ENCODE peak calls at places on chromosomes 7 and 10, in four cellular contexts. S is GM12865, Q is bronchial epithelial cell, V is epithelial cell of proximal tubule. F is an unnamed sample.

GRCh38 chr7:98548981-98549380 is 68.1 kb upstream of the NPTX2 start:
- DNase-seq in Q (no peak), S (no peak), V (no peak), F (no peak)

GRCh38 chr7:5766321-5766761 is 15.1 kb downstream of the RNF216 start:
- DNase-seq in Q (peak), S (no peak), V (no peak), F (no peak)

GRCh38 chr7:8442814-8443304 is 9.4 kb downstream of the NXPH1 start:
- DNase-seq in S (peak), V (no peak), Q (peak), F (no peak)

GRCh38 chr10:16843252-16843870 is 26.1 kb upstream of the RSU1 start:
- DNase-seq in Q (peak), S (peak), V (peak), F (peak)

GRCh38 chr10:72954230-72954595 is 393 bp downstream of the PLA2G12B start:
- DNase-seq in V (no peak), Q (no peak), S (no peak), F (no peak)

GRCh38 chr10:15122477-15123030 is 25.4 kb downstream of the RPP38 start:
- DNase-seq in V (no peak), S (peak), Q (no peak), F (no peak)

GRCh38 chr10:79241990-79242619 is 105.2 kb upstream of the PPIF start:
- DNase-seq in Q (peak), S (peak), V (no peak), F (peak)

GRCh38 chr10:90968448-90969086 is 47.7 kb upstream of the ANKRD1 start:
- DNase-seq in Q (no peak), V (peak), S (no peak), F (no peak)

GRCh38 chr7:101241015-101241363 is 3.4 kb upstream of the CLDN15 start:
- DNase-seq in V (no peak), S (no peak), Q (no peak), F (no peak)

GRCh38 chr10:52609071-52609470 is 163.5 kb downstream of the MBL2 start:
- DNase-seq in V (no peak), Q (no peak), S (no peak), F (no peak)

GRCh38 chr7:78081888-78082287 is 283.3 kb downstream of the PHTF2 start:
- DNase-seq in Q (no peak), V (no peak), S (peak), F (no peak)

GRCh38 chr7:64463636-64464375 is 99.1 kb downstream of the ZNF680 start:
- DNase-seq in Q (peak), S (peak), V (peak), F (no peak)

GRCh38 chr10:77283326-77283725 is 354.3 kb downstream of the KCNMA1 start:
- DNase-seq in S (no peak), V (no peak), Q (no peak), F (no peak)

GRCh38 chr7:129166745-129167144 is 21.7 kb upstream of the SMO start:
- DNase-seq in V (no peak), S (peak), Q (peak), F (no peak)

GRCh38 chr10:29646238-29646902 is 11.6 kb upstream of the SVIL start:
- DNase-seq in Q (peak), V (no peak), S (no peak), F (no peak)

GRCh38 chr10:13100349-13101294 is 659 bp downstream of the OPTN start:
- DNase-seq in V (peak), S (peak), Q (peak), F (no peak)

GRCh38 chr10:120172371-120172770 is 279.8 kb downstream of the SEC23IP start:
- DNase-seq in Q (no peak), S (no peak), V (peak), F (no peak)

GRCh38 chr7:30934732-30935568 is 23.3 kb downstream of the AQP1 start:
- DNase-seq in Q (no peak), V (no peak), S (no peak), F (no peak)

GRCh38 chr10:109956454-109957091 is 33.3 kb upstream of the XPNPEP1 start:
- DNase-seq in V (no peak), Q (peak), S (peak), F (peak)

GRCh38 chr7:30019960-30020359 is 6.5 kb downstream of the FKBP14 start:
- DNase-seq in V (no peak), S (no peak), Q (peak), F (no peak)

GRCh38 chr7:30226593-30227268 is 57.7 kb upstream of the ZNRF2 start:
- DNase-seq in V (no peak), Q (peak), S (no peak), F (no peak)

GRCh38 chr7:74083117-74083876 is at the start of gene LIMK1:
- DNase-seq in Q (peak), V (no peak), S (peak), F (peak)

GRCh38 chr7:99833289-99833877 is 5.6 kb downstream of the CYP3A43 start:
- DNase-seq in S (no peak), Q (no peak), V (no peak), F (no peak)

GRCh38 chr7:11946794-11947193 is 114.8 kb upstream of the THSD7A start:
- DNase-seq in S (no peak), Q (no peak), V (no peak), F (no peak)

GRCh38 chr7:98357751-98358161 is 43.1 kb downstream of the BAIAP2L1 start:
- DNase-seq in Q (no peak), V (no peak), S (no peak), F (no peak)

GRCh38 chr10:14349081-14349480 is 18.4 kb upstream of the FRMD4A start:
- DNase-seq in V (no peak), S (no peak), Q (no peak), F (no peak)

DNA sequence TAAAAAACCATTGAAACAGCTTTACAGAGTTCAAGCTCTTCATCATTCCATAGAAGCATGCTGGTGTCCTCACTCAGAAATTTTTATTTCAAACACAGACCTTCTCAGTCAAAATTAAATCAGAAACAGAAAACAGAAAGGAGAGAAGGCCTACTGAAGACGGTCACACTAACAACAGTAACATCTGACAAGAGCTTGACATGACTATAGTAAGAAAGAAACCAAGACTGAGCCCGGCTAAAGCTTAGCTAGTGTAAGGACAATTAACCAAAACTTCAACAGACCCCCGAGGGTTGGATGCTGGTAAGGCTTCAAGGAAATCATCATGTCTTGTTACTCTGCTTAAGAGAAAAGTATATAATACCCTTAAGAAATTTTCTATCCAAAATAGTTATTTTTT is 38.6 kb downstream of the MTPN start:
- DNase-seq in V (no peak), S (peak), Q (no peak), F (no peak)
- H3K4me3 ChIP-seq in V (no peak), S (no peak), Q (no peak), F (no peak)

GRCh38 chr10:80410578-80411145 is 2.3 kb downstream of the PRXL2A start:
- DNase-seq in S (no peak), Q (no peak), V (no peak), F (no peak)
- H3K4me3 ChIP-seq in S (no peak), Q (no peak), V (no peak), F (no peak)

GRCh38 chr7:4416436-4417092 is 265.5 kb upstream of the FOXK1 start:
- DNase-seq in S (no peak), V (no peak), Q (no peak), F (no peak)
- H3K4me3 ChIP-seq in S (no peak), V (peak), Q (no peak), F (no peak)

GRCh38 chr7:2312272-2312929 is 1.8 kb downstream of the SNX8 start:
- DNase-seq in Q (no peak), S (peak), V (no peak), F (no peak)
- H3K4me3 ChIP-seq in Q (no peak), S (peak), V (peak), F (no peak)

DNA sequence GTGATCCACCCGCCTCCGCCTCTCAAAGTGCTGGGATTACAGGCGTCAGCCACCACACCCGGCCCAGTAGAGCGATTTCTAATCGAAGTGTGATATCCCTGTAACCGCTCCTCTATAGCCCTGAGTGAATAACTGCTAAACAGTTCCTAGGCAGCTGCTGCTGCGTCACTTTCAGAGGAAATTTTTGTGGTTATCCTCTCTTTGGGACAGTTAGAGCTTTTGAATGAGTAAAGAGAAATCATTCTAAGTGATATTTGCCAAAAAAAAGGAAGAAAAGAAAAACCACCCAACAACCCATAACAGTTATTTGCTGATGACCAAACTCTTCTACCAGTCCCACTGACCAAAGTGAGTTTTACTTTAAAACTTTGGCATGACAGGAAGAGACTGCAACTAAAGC is 59.9 kb downstream of the MKX start:
- DNase-seq in S (no peak), V (no peak), Q (no peak), F (no peak)
- H3K4me3 ChIP-seq in S (no peak), V (no peak), Q (no peak), F (no peak)

DNA sequence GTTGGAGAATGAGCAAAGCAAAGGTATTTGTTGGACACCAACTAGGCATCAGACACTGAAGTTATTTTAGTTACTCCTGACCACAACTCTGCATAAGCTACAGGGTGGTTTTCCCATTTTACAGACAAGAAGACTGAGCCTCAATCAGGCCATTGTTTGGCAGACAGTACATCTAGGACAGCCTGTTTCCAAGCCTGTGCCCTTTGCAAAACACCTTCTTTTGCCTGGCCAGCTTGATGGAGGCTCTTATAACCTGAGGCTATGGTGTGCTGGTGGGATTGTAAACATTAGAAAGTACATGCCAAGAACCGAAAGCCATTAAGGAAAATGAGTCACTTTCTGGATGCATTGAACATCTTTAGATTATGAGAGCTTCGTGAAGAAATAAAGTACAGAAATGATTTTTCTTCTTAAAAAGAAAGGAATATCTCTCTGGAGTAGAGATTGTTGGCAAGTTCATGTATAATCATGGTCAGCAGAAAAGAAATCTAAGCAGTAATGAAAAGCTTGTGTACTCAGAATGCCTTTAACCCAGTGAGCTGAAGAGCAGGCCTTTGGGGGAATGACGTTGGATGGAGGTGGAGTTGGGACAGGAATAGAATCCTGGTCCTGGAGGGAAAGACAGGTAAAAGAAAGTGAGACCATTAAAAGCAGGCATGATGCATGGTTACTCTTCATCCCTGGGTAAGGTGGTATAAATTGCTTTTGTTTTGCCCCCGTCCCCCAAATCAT is 140.6 kb downstream of the KIAA1217 start:
- DNase-seq in Q (peak), S (no peak), V (no peak), F (no peak)
- H3K4me3 ChIP-seq in Q (no peak), S (no peak), V (no peak), F (no peak)

GRCh38 chr7:24279512-24279911 is 4.5 kb upstream of the NPY start:
- DNase-seq in Q (no peak), V (no peak), S (no peak), F (no peak)

GRCh38 chr7:24284699-24285506 is 913 bp downstream of the NPY start:
- DNase-seq in Q (no peak), S (no peak), V (no peak), F (no peak)

GRCh38 chr7:24283559-24283899 is 461 bp upstream of the NPY start:
- DNase-seq in V (no peak), S (no peak), Q (no peak), F (peak)

GRCh38 chr7:24283900-24284698 is at the start of gene NPY:
- DNase-seq in S (peak), Q (no peak), V (no peak), F (peak)
- H3K4me3 ChIP-seq in S (peak), Q (no peak), V (no peak), F (peak)

DNA sequence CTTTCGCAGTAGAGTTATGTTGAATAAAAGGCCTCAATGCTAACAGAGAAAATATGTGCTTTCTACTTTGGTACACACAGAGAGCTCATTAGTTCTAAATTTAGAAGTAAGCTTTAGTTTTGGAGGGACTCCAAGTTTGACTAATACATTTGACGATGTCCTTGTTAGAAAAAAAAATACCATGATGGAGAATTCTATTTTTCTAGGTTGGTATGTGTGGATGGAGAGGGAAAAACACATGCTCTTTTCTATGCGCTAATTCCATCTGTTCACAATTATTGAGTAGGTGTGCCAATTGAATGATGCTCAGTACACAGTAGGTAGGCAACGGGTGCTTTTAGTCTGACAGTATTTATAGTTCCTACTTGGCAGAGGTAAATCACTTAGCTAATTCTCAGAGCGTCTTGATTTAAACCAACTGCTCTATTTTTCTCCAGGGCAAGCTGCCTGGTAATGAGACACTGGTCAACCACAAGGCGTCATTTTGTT is 327.2 kb upstream of the AKR1E2 start:
- DNase-seq in Q (peak), V (peak), S (no peak), F (no peak)
- H3K4me3 ChIP-seq in Q (no peak), V (no peak), S (no peak), F (no peak)